ENCODE peak calls at places on chromosome 10, in ten cellular contexts. D, H, J, E, N, B, Z, I, G and U are unnamed samples. For H3K27me3, the result is how much of the 10 kb centered on the place peaks cover.

GRCh38 chr10:61621538-61622150 is 41.1 kb upstream of the CABCOCO1 start:
- DNase-seq in D (no peak), H (no peak), J (peak), E (no peak), N (no peak), B (no peak), Z (no peak), I (no peak), G (no peak), U (no peak)

GRCh38 chr10:102476466-102477141 is 25.3 kb upstream of the C10orf95 start:
- DNase-seq in D (no peak), H (no peak), J (no peak), E (no peak), N (no peak), B (no peak), Z (no peak), I (no peak), G (no peak), U (no peak)

GRCh38 chr10:131928248-131929095 is 27.7 kb downstream of the PPP2R2D start:
- DNase-seq in D (no peak), H (no peak), J (no peak), E (peak), N (peak), B (no peak), Z (no peak), I (no peak), G (peak), U (no peak)

GRCh38 chr10:11105676-11106004 is 88.0 kb downstream of the CELF2 start:
- DNase-seq in D (no peak), H (no peak), J (no peak), E (no peak), N (no peak), B (no peak), Z (no peak), I (no peak), G (no peak), U (no peak)

GRCh38 chr10:133445268-133445732 is 8.4 kb upstream of the SCART1 start:
- DNase-seq in D (no peak), H (peak), J (no peak), E (no peak), N (peak), B (peak), Z (no peak), I (no peak), G (peak), U (no peak)

GRCh38 chr10:25226775-25227682 is 52.2 kb downstream of the GPR158 start:
- DNase-seq in D (peak), H (no peak), J (peak), E (no peak), N (no peak), B (no peak), Z (no peak), I (peak), G (no peak), U (no peak)

GRCh38 chr10:124711145-124711544 is 33.0 kb downstream of the FAM53B start:
- DNase-seq in D (no peak), H (no peak), J (no peak), E (no peak), N (no peak), B (no peak), Z (no peak), I (no peak), G (no peak), U (no peak)

GRCh38 chr10:132705173-132705572 is 80.8 kb downstream of the NKX6-2 start:
- DNase-seq in D (no peak), H (peak), J (no peak), E (peak), N (peak), B (no peak), Z (no peak), I (no peak), G (peak), U (no peak)

GRCh38 chr10:16384064-16384463 is 52.7 kb upstream of the PTER start:
- DNase-seq in D (no peak), H (peak), J (no peak), E (no peak), N (no peak), B (no peak), Z (no peak), I (no peak), G (no peak), U (no peak)

GRCh38 chr10:51691135-51691534 is 8.3 kb downstream of the CSTF2T start:
- DNase-seq in D (no peak), H (no peak), J (peak), E (no peak), N (no peak), B (no peak), Z (no peak), I (no peak), G (no peak), U (no peak)

GRCh38 chr10:95756061-95756751 is at the start of gene ENTPD1:
- DNase-seq in D (no peak), H (no peak), J (no peak), E (no peak), N (no peak), B (peak), Z (no peak), I (peak), G (no peak), U (no peak)

GRCh38 chr10:56231436-56231835 is 129.6 kb downstream of the ZWINT start:
- DNase-seq in D (peak), H (no peak), J (peak), E (no peak), N (no peak), B (no peak), Z (no peak), I (no peak), G (no peak), U (no peak)

GRCh38 chr10:117165557-117166419 is 27.7 kb upstream of the VAX1 start:
- DNase-seq in D (peak), H (peak), J (peak), E (no peak), N (peak), B (no peak), Z (no peak), I (peak), G (peak), U (no peak)

GRCh38 chr10:6320320-6321010 is 117.7 kb downstream of the PFKFB3 start:
- DNase-seq in D (no peak), H (no peak), J (no peak), E (peak), N (no peak), B (peak), Z (no peak), I (no peak), G (no peak), U (no peak)

GRCh38 chr10:59585046-59585700 is 124.5 kb downstream of the SLC16A9 start:
- DNase-seq in D (peak), H (no peak), J (peak), E (no peak), N (no peak), B (no peak), Z (no peak), I (no peak), G (no peak), U (no peak)

GRCh38 chr10:480928-481551 is 208.4 kb downstream of the DIP2C start:
- DNase-seq in D (no peak), H (no peak), J (no peak), E (peak), N (no peak), B (no peak), Z (no peak), I (no peak), G (no peak), U (no peak)

GRCh38 chr10:63801139-63801538 is 279.9 kb downstream of the REEP3 start:
- DNase-seq in D (no peak), H (no peak), J (no peak), E (no peak), N (no peak), B (no peak), Z (no peak), I (no peak), G (no peak), U (no peak)

GRCh38 chr10:63799511-63799910 is 278.3 kb downstream of the REEP3 start:
- DNase-seq in D (no peak), H (no peak), J (no peak), E (no peak), N (no peak), B (no peak), Z (no peak), I (no peak), G (no peak), U (no peak)

GRCh38 chr10:63795461-63795860 is 274.3 kb downstream of the REEP3 start:
- DNase-seq in D (no peak), H (no peak), J (no peak), E (no peak), N (no peak), B (no peak), Z (no peak), I (no peak), G (no peak), U (no peak)

GRCh38 chr10:63798599-63799498 is 277.6 kb downstream of the REEP3 start:
- DNase-seq in D (peak), H (peak), J (peak), E (no peak), N (no peak), B (no peak), Z (peak), I (no peak), G (peak), U (no peak)
- TF ChIP-seq CTCF in D (no peak), H (no peak), J (no peak), E (no peak), N (no peak), B (no peak), Z (no peak), I (no peak), G (no peak), U (no peak)

GRCh38 chr10:8023851-8024250 is 30.6 kb upstream of the GATA3 start:
- DNase-seq in D (no peak), H (no peak), J (no peak), E (no peak), N (no peak), B (no peak), Z (no peak), I (no peak), G (no peak), U (no peak)
- H3K27ac ChIP-seq in D (no peak), H (no peak), J (no peak), E (no peak), N (no peak), B (no peak), Z (no peak), I (no peak), G (no peak), U (no peak)

GRCh38 chr10:123150229-123150985 is 2.5 kb downstream of the HMX2 start:
- DNase-seq in D (no peak), H (no peak), J (no peak), E (no peak), N (peak), B (no peak), Z (no peak), I (no peak), G (no peak), U (no peak)

GRCh38 chr10:123149162-123149567 is 1.2 kb downstream of the HMX2 start:
- DNase-seq in D (no peak), H (no peak), J (no peak), E (no peak), N (no peak), B (no peak), Z (no peak), I (no peak), G (no peak), U (no peak)

GRCh38 chr10:123153486-123154091 is 613 bp upstream of the BUB3 start:
- DNase-seq in D (no peak), H (no peak), J (no peak), E (peak), N (no peak), B (no peak), Z (no peak), I (no peak), G (no peak), U (no peak)

GRCh38 chr10:123149568-123150228 is 1.8 kb downstream of the HMX2 start:
- DNase-seq in D (peak), H (no peak), J (no peak), E (peak), N (peak), B (no peak), Z (no peak), I (no peak), G (no peak), U (no peak)

DNA sequence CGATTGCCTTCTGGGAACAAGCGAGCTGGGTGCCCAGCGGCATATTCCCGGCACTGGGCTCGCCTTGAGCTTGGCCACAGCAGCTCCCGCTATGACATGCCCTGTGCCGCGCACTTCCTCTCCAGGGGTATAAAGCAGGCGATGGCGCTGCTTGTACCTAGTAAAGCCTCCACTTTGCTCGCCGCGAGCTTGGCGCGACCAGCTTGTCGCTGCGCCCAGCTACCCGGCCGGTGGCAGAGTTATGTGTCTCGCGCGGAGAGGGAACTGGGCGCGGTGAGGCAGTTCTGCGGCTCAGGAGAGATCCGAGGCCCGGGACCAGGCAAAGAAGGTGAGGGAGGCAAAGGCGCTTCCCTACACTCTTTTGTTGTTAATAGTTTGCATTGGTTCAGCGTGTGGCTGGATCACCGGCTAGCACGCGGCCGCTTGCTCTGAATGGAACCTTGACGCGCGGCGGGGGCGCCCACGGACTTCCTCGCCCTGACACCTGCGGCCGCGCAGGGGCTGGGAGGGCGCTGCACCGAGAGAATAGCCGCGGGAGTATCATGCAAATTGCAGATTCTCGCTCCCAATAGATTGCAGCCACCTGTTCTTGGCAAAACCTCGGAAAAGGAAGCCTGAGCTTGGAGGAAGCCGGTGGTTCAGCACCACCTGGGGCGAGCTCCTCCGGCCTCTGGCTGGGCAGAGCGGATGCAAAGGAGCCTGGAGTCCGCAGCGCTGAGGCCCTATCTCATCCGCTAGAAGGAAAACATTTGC is 3.0 kb upstream of the BUB3 start:
- DNase-seq in D (peak), H (no peak), J (no peak), E (peak), N (peak), B (no peak), Z (no peak), I (peak), G (no peak), U (peak)
- H3K27me3 ChIP-seq in D (half or more), H (half or more), J (under half), E (under half), N (under half), B (under half), Z (under half), I (half or more), G (half or more), U (half or more)

DNA sequence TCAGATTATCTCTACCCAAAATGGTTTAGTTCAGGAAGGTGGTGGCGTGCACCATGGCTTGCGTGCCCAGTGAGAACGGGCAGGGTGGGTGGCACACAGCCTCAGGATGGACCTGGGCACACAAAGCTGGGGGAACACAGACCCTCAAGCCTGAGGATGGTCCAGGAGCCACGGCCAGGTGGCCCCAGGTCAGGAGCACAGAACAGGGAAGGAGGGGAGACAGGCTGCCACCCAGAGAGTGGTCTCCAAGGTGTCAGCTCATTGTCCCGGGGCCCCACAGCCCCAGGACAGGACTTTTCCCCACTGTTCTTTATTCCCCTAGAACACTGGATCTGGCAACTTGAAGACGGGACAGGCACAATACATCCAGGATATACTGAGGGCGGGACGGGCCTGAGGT is 75.6 kb upstream of the MGMT start:
- DNase-seq in D (no peak), H (no peak), J (no peak), E (no peak), N (no peak), B (no peak), Z (no peak), I (no peak), G (no peak), U (no peak)
- TF ChIP-seq CTCF in D (no peak), H (no peak), J (no peak), E (no peak), N (no peak), B (no peak), Z (no peak), I (no peak), G (no peak), U (no peak)

GRCh38 chr10:7410800-7411670 is at the start of gene SFMBT2:
- DNase-seq in D (peak), H (peak), J (peak), E (peak), N (peak), B (peak), Z (peak), I (peak), G (peak), U (peak)

GRCh38 chr10:7409732-7410168 is 1.1 kb downstream of the SFMBT2 start:
- DNase-seq in D (no peak), H (no peak), J (no peak), E (no peak), N (no peak), B (no peak), Z (peak), I (no peak), G (no peak), U (no peak)

GRCh38 chr10:7409045-7409731 is 1.6 kb downstream of the SFMBT2 start:
- DNase-seq in D (peak), H (peak), J (peak), E (peak), N (peak), B (peak), Z (peak), I (peak), G (no peak), U (peak)

GRCh38 chr10:7411671-7412481 is 1.0 kb upstream of the SFMBT2 start:
- DNase-seq in D (no peak), H (peak), J (no peak), E (peak), N (peak), B (no peak), Z (peak), I (no peak), G (no peak), U (peak)

DNA sequence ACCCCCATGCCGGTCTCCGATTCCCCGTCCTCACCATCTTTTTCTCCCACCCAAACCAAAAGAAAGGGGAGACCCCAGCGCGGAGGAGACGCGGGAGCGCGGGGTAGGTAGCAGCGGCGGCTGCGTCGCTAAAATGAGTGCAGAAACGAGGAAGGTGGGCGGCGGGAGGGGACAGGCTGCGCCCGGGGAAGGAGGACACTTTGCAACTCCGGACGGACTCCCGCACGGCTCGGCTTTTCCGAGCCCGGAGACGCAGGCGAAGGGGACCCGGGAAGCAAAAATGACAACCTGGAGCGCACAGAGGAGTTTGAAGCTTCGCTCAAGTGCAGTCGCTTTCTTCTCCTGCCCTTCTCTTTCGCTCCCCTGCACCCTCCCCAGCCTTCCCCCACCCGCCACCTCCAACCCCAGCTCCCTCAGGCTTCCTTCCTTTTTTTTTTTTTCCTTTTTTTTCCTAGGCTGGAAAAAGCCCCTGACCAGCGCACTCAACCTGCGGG is 481 bp downstream of the SFMBT2 start:
- DNase-seq in D (no peak), H (peak), J (no peak), E (peak), N (peak), B (no peak), Z (peak), I (peak), G (no peak), U (peak)
- H3K27ac ChIP-seq in D (no peak), H (peak), J (peak), E (peak), N (peak), B (peak), Z (peak), I (peak), G (peak), U (peak)